ENCODE peak calls at places on chromosomes 12 and 14, in five cellular contexts. I, Q, K, S and T are unnamed samples.

GRCh38 chr12:76820888-76821482 is 57.1 kb downstream of the ZDHHC17 start:
- DNase-seq in I (no peak), Q (no peak), K (no peak), S (peak), T (no peak)

GRCh38 chr12:105084251-105085250 is at the start of gene ALDH1L2:
- DNase-seq in I (peak), Q (peak), K (peak), S (peak), T (no peak)

GRCh38 chr14:93096923-93097322 is 18.8 kb downstream of the ITPK1 start:
- DNase-seq in I (no peak), Q (no peak), K (no peak), S (no peak), T (no peak)

GRCh38 chr12:109463776-109464175 is 13.3 kb downstream of the KCTD10 start:
- DNase-seq in I (no peak), Q (no peak), K (no peak), S (peak), T (no peak)

GRCh38 chr12:58364389-58365086 is 423.2 kb downstream of the ATP23 start:
- DNase-seq in I (no peak), Q (no peak), K (no peak), S (peak), T (no peak)

GRCh38 chr14:95185452-95186392 is 28.4 kb upstream of the DICER1 start:
- DNase-seq in I (no peak), Q (no peak), K (peak), S (peak), T (no peak)

GRCh38 chr14:55094630-55095157 is 34.4 kb upstream of the LGALS3 start:
- DNase-seq in I (no peak), Q (no peak), K (no peak), S (peak), T (no peak)

GRCh38 chr12:28555729-28556128 is 365.5 kb downstream of the CCDC91 start:
- DNase-seq in I (no peak), Q (no peak), K (no peak), S (no peak), T (no peak)

GRCh38 chr14:99081880-99082279 is 190.1 kb downstream of the BCL11B start:
- DNase-seq in I (no peak), Q (no peak), K (no peak), S (no peak), T (no peak)

GRCh38 chr12:116153096-116153495 is 124.4 kb downstream of the MED13L start:
- DNase-seq in I (no peak), Q (no peak), K (no peak), S (no peak), T (no peak)

GRCh38 chr12:14366211-14366762 is 805 bp downstream of the ATF7IP start:
- DNase-seq in I (no peak), Q (no peak), K (no peak), S (no peak), T (no peak)

GRCh38 chr14:71289536-71289935 is 382.3 kb downstream of the PCNX1 start:
- DNase-seq in I (no peak), Q (peak), K (no peak), S (no peak), T (no peak)

GRCh38 chr14:97354119-97354722 is 557.0 kb downstream of the VRK1 start:
- DNase-seq in I (no peak), Q (no peak), K (no peak), S (no peak), T (no peak)

GRCh38 chr12:53051058-53051880 is 1.4 kb downstream of the TNS2 start:
- DNase-seq in I (no peak), Q (no peak), K (peak), S (peak), T (no peak)

GRCh38 chr12:96617178-96617577 is 127.8 kb downstream of the CFAP54 start:
- DNase-seq in I (no peak), Q (no peak), K (no peak), S (no peak), T (no peak)